ENCODE peak calls at places on chromosome 3, in ten cellular contexts. One of them, this sample, is unnamed.

GRCh38 chr3:69541059-69541471 is 155.2 kb upstream of the FRMD4B start:
- DNase-seq in stimulated activated CD4-positive, alpha-beta T cell treated with anti-CD3 and anti-CD28 coated beads, Interleukin-2, amount 100 ng/mL, for 24 hours: no peak
- DNase-seq in K562: no peak
- DNase-seq in pancreas: no peak
- DNase-seq in midbrain: no peak
- DNase-seq in fibroblast of lung: peak
- DNase-seq in 8988T: no peak
- DNase-seq in Daoy: peak
- DNase-seq in head of caudate nucleus: no peak
- DNase-seq in dermis blood vessel endothelial cell: no peak
- DNase-seq in this sample: no peak

GRCh38 chr3:73433681-73434080 is 191.1 kb downstream of the PDZRN3 start:
- DNase-seq in stimulated activated CD4-positive, alpha-beta T cell treated with anti-CD3 and anti-CD28 coated beads, Interleukin-2, amount 100 ng/mL, for 24 hours: no peak
- DNase-seq in K562: no peak
- DNase-seq in pancreas: no peak
- DNase-seq in midbrain: no peak
- DNase-seq in fibroblast of lung: peak
- DNase-seq in 8988T: no peak
- DNase-seq in Daoy: no peak
- DNase-seq in head of caudate nucleus: no peak
- DNase-seq in dermis blood vessel endothelial cell: no peak
- DNase-seq in this sample: no peak

GRCh38 chr3:58388550-58389061 is 45.0 kb downstream of the PDHB start:
- DNase-seq in stimulated activated CD4-positive, alpha-beta T cell treated with anti-CD3 and anti-CD28 coated beads, Interleukin-2, amount 100 ng/mL, for 24 hours: no peak
- DNase-seq in K562: no peak
- DNase-seq in pancreas: no peak
- DNase-seq in midbrain: peak
- DNase-seq in fibroblast of lung: peak
- DNase-seq in 8988T: no peak
- DNase-seq in Daoy: peak
- DNase-seq in head of caudate nucleus: no peak
- DNase-seq in dermis blood vessel endothelial cell: peak
- DNase-seq in this sample: no peak

GRCh38 chr3:27628029-27628750 is 93.9 kb downstream of the EOMES start:
- DNase-seq in stimulated activated CD4-positive, alpha-beta T cell treated with anti-CD3 and anti-CD28 coated beads, Interleukin-2, amount 100 ng/mL, for 24 hours: no peak
- DNase-seq in K562: no peak
- DNase-seq in pancreas: no peak
- DNase-seq in midbrain: no peak
- DNase-seq in fibroblast of lung: peak
- DNase-seq in 8988T: no peak
- DNase-seq in Daoy: no peak
- DNase-seq in head of caudate nucleus: no peak
- DNase-seq in dermis blood vessel endothelial cell: no peak
- DNase-seq in this sample: no peak

GRCh38 chr3:71241981-71242552 is 341.5 kb downstream of the FOXP1 start:
- DNase-seq in stimulated activated CD4-positive, alpha-beta T cell treated with anti-CD3 and anti-CD28 coated beads, Interleukin-2, amount 100 ng/mL, for 24 hours: no peak
- DNase-seq in K562: no peak
- DNase-seq in pancreas: no peak
- DNase-seq in midbrain: no peak
- DNase-seq in fibroblast of lung: no peak
- DNase-seq in 8988T: no peak
- DNase-seq in Daoy: no peak
- DNase-seq in head of caudate nucleus: no peak
- DNase-seq in dermis blood vessel endothelial cell: no peak
- DNase-seq in this sample: no peak

GRCh38 chr3:182910939-182911781 is 69.2 kb downstream of the DCUN1D1 start:
- DNase-seq in stimulated activated CD4-positive, alpha-beta T cell treated with anti-CD3 and anti-CD28 coated beads, Interleukin-2, amount 100 ng/mL, for 24 hours: no peak
- DNase-seq in K562: no peak
- DNase-seq in pancreas: no peak
- DNase-seq in midbrain: no peak
- DNase-seq in fibroblast of lung: no peak
- DNase-seq in 8988T: no peak
- DNase-seq in Daoy: no peak
- DNase-seq in head of caudate nucleus: no peak
- DNase-seq in dermis blood vessel endothelial cell: no peak
- DNase-seq in this sample: no peak

GRCh38 chr3:156551746-156552145 is 3.2 kb downstream of the SSR3 start:
- DNase-seq in stimulated activated CD4-positive, alpha-beta T cell treated with anti-CD3 and anti-CD28 coated beads, Interleukin-2, amount 100 ng/mL, for 24 hours: no peak
- DNase-seq in K562: no peak
- DNase-seq in pancreas: no peak
- DNase-seq in midbrain: no peak
- DNase-seq in fibroblast of lung: peak
- DNase-seq in 8988T: no peak
- DNase-seq in Daoy: peak
- DNase-seq in head of caudate nucleus: no peak
- DNase-seq in dermis blood vessel endothelial cell: peak
- DNase-seq in this sample: no peak

GRCh38 chr3:14831916-14832430 is 13.2 kb downstream of the FGD5 start:
- DNase-seq in stimulated activated CD4-positive, alpha-beta T cell treated with anti-CD3 and anti-CD28 coated beads, Interleukin-2, amount 100 ng/mL, for 24 hours: no peak
- DNase-seq in K562: no peak
- DNase-seq in pancreas: no peak
- DNase-seq in midbrain: no peak
- DNase-seq in fibroblast of lung: no peak
- DNase-seq in 8988T: no peak
- DNase-seq in Daoy: no peak
- DNase-seq in head of caudate nucleus: no peak
- DNase-seq in dermis blood vessel endothelial cell: no peak
- DNase-seq in this sample: no peak

GRCh38 chr3:59809016-59809415 is 759.2 kb upstream of the CFAP20DC start:
- DNase-seq in stimulated activated CD4-positive, alpha-beta T cell treated with anti-CD3 and anti-CD28 coated beads, Interleukin-2, amount 100 ng/mL, for 24 hours: no peak
- DNase-seq in K562: no peak
- DNase-seq in pancreas: no peak
- DNase-seq in midbrain: no peak
- DNase-seq in fibroblast of lung: peak
- DNase-seq in 8988T: no peak
- DNase-seq in Daoy: peak
- DNase-seq in head of caudate nucleus: no peak
- DNase-seq in dermis blood vessel endothelial cell: no peak
- DNase-seq in this sample: no peak

GRCh38 chr3:161672478-161672877 is 175.9 kb downstream of the OTOL1 start:
- DNase-seq in stimulated activated CD4-positive, alpha-beta T cell treated with anti-CD3 and anti-CD28 coated beads, Interleukin-2, amount 100 ng/mL, for 24 hours: no peak
- DNase-seq in K562: no peak
- DNase-seq in pancreas: no peak
- DNase-seq in midbrain: no peak
- DNase-seq in fibroblast of lung: no peak
- DNase-seq in 8988T: no peak
- DNase-seq in Daoy: no peak
- DNase-seq in head of caudate nucleus: no peak
- DNase-seq in dermis blood vessel endothelial cell: no peak
- DNase-seq in this sample: no peak

GRCh38 chr3:38538773-38539353 is 42.7 kb downstream of the EXOG start:
- DNase-seq in stimulated activated CD4-positive, alpha-beta T cell treated with anti-CD3 and anti-CD28 coated beads, Interleukin-2, amount 100 ng/mL, for 24 hours: no peak
- DNase-seq in K562: no peak
- DNase-seq in pancreas: peak
- DNase-seq in midbrain: no peak
- DNase-seq in fibroblast of lung: no peak
- DNase-seq in 8988T: no peak
- DNase-seq in Daoy: no peak
- DNase-seq in head of caudate nucleus: no peak
- DNase-seq in dermis blood vessel endothelial cell: no peak
- DNase-seq in this sample: no peak

GRCh38 chr3:185729335-185729715 is 95.5 kb downstream of the IGF2BP2 start:
- DNase-seq in stimulated activated CD4-positive, alpha-beta T cell treated with anti-CD3 and anti-CD28 coated beads, Interleukin-2, amount 100 ng/mL, for 24 hours: no peak
- DNase-seq in K562: no peak
- DNase-seq in pancreas: no peak
- DNase-seq in midbrain: no peak
- DNase-seq in fibroblast of lung: peak
- DNase-seq in 8988T: no peak
- DNase-seq in Daoy: peak
- DNase-seq in head of caudate nucleus: no peak
- DNase-seq in dermis blood vessel endothelial cell: peak
- DNase-seq in this sample: no peak

GRCh38 chr3:103295974-103296570 is 861.3 kb downstream of the ZPLD1 start:
- DNase-seq in stimulated activated CD4-positive, alpha-beta T cell treated with anti-CD3 and anti-CD28 coated beads, Interleukin-2, amount 100 ng/mL, for 24 hours: no peak
- DNase-seq in K562: peak
- DNase-seq in pancreas: no peak
- DNase-seq in midbrain: peak
- DNase-seq in fibroblast of lung: peak
- DNase-seq in 8988T: no peak
- DNase-seq in Daoy: no peak
- DNase-seq in head of caudate nucleus: no peak
- DNase-seq in dermis blood vessel endothelial cell: no peak
- DNase-seq in this sample: peak